ENCODE peak calls at places on chromosome 12, in ten cellular contexts. P is activated CD4-positive, alpha-beta T cell treated with anti-CD3 and anti-CD28 coated beads, Interleukin-2, amount 50 U/mL, for 4 hours; S is GM23248; B is AG09309; J is ovary; T is stimulated activated CD4-positive, alpha-beta T cell treated with anti-CD3 and anti-CD28 coated beads, Interleukin-1b, Interleukin-23, amount 100 ng/mL, for 1 hour; N is stomach; V is fibroblast of gingiva; F is H54; U is amygdala. M is an unnamed sample.

GRCh38 chr12:124278389-124279101 is 16.3 kb upstream of the RFLNA start:
- DNase-seq in P (no peak), S (no peak), B (no peak), J (no peak), T (no peak), N (peak), V (no peak), F (no peak), U (no peak), M (no peak)

GRCh38 chr12:104975621-104976343 is 10.3 kb upstream of the NOPCHAP1 start:
- DNase-seq in P (no peak), S (peak), B (no peak), J (no peak), T (no peak), N (no peak), V (peak), F (no peak), U (no peak), M (no peak)

GRCh38 chr12:75974323-75975273 is 57.0 kb downstream of the PHLDA1 start:
- DNase-seq in P (no peak), S (no peak), B (no peak), J (no peak), T (no peak), N (no peak), V (no peak), F (no peak), U (no peak), M (no peak)

GRCh38 chr12:66449531-66449930 is 147.2 kb downstream of the HELB start:
- DNase-seq in P (no peak), S (no peak), B (no peak), J (no peak), T (no peak), N (no peak), V (no peak), F (no peak), U (no peak), M (no peak)

GRCh38 chr12:113066806-113067400 is 10.4 kb downstream of the DTX1 start:
- DNase-seq in P (no peak), S (no peak), B (no peak), J (no peak), T (no peak), N (no peak), V (no peak), F (no peak), U (no peak), M (no peak)

GRCh38 chr12:62190921-62191746 is 69.1 kb upstream of the USP15 start:
- DNase-seq in P (no peak), S (peak), B (no peak), J (peak), T (no peak), N (no peak), V (no peak), F (no peak), U (no peak), M (peak)

GRCh38 chr12:116934908-116935698 is 24.4 kb downstream of the FBXW8 start:
- DNase-seq in P (no peak), S (no peak), B (no peak), J (no peak), T (no peak), N (peak), V (no peak), F (no peak), U (no peak), M (no peak)

GRCh38 chr12:107761502-107761904 is 566 bp upstream of the PRDM4 start:
- DNase-seq in P (no peak), S (peak), B (no peak), J (no peak), T (no peak), N (no peak), V (no peak), F (peak), U (no peak), M (no peak)

GRCh38 chr12:15629108-15629507 is 160.1 kb downstream of the EPS8 start:
- DNase-seq in P (no peak), S (peak), B (peak), J (peak), T (no peak), N (peak), V (peak), F (peak), U (no peak), M (no peak)

GRCh38 chr12:39852346-39852745 is 232.7 kb upstream of the ABCD2 start:
- DNase-seq in P (no peak), S (no peak), B (no peak), J (no peak), T (no peak), N (no peak), V (no peak), F (no peak), U (no peak), M (no peak)

GRCh38 chr12:63802012-63802608 is 22.4 kb downstream of the RXYLT1 start:
- DNase-seq in P (no peak), S (peak), B (no peak), J (no peak), T (no peak), N (no peak), V (no peak), F (no peak), U (no peak), M (no peak)

GRCh38 chr12:121791671-121792496 is 1.6 kb downstream of the RHOF start:
- DNase-seq in P (no peak), S (no peak), B (no peak), J (no peak), T (no peak), N (peak), V (no peak), F (no peak), U (no peak), M (peak)

GRCh38 chr12:130212384-130212783 is 50.1 kb downstream of the FZD10 start:
- DNase-seq in P (no peak), S (no peak), B (no peak), J (no peak), T (no peak), N (no peak), V (no peak), F (no peak), U (no peak), M (no peak)

GRCh38 chr12:510071-510825 is 50.5 kb downstream of the B4GALNT3 start:
- DNase-seq in P (no peak), S (peak), B (no peak), J (no peak), T (no peak), N (peak), V (no peak), F (no peak), U (no peak), M (no peak)

GRCh38 chr12:113302925-113303640 is 31.8 kb downstream of the SLC8B1 start:
- DNase-seq in P (no peak), S (no peak), B (no peak), J (no peak), T (no peak), N (no peak), V (no peak), F (no peak), U (no peak), M (no peak)

GRCh38 chr12:105935981-105936380 is 202.8 kb downstream of the NUAK1 start:
- DNase-seq in P (no peak), S (peak), B (peak), J (no peak), T (no peak), N (no peak), V (peak), F (no peak), U (no peak), M (no peak)

GRCh38 chr12:27284751-27285150 is 40.7 kb downstream of the STK38L start:
- DNase-seq in P (no peak), S (peak), B (peak), J (no peak), T (no peak), N (no peak), V (peak), F (no peak), U (no peak), M (no peak)

GRCh38 chr12:114229150-114229549 is 176.8 kb downstream of the TBX5 start:
- DNase-seq in P (no peak), S (no peak), B (no peak), J (no peak), T (no peak), N (no peak), V (no peak), F (no peak), U (no peak), M (no peak)

GRCh38 chr12:40039598-40039997 is 66.3 kb downstream of the SLC2A13 start:
- DNase-seq in P (no peak), S (no peak), B (no peak), J (no peak), T (no peak), N (no peak), V (no peak), F (no peak), U (no peak), M (no peak)

GRCh38 chr12:58915634-58916033 is 4.7 kb downstream of the LRIG3 start:
- DNase-seq in P (no peak), S (peak), B (peak), J (peak), T (no peak), N (peak), V (peak), F (no peak), U (no peak), M (no peak)

GRCh38 chr12:132711169-132711843 is 664 bp downstream of the PGAM5 start:
- DNase-seq in P (no peak), S (peak), B (no peak), J (no peak), T (no peak), N (peak), V (no peak), F (no peak), U (no peak), M (peak)

GRCh38 chr12:95574030-95574429 is 22.8 kb upstream of the USP44 start:
- DNase-seq in P (no peak), S (no peak), B (no peak), J (no peak), T (no peak), N (no peak), V (no peak), F (no peak), U (no peak), M (no peak)

GRCh38 chr12:69052613-69053408 is 119.8 kb upstream of the CPM start:
- DNase-seq in P (peak), S (peak), B (peak), J (no peak), T (no peak), N (no peak), V (peak), F (peak), U (no peak), M (peak)

GRCh38 chr12:93812616-93813015 is 135.4 kb downstream of the CRADD start:
- DNase-seq in P (no peak), S (peak), B (peak), J (no peak), T (no peak), N (no peak), V (peak), F (no peak), U (no peak), M (no peak)

GRCh38 chr12:4825139-4825858 is 84.4 kb upstream of the KCNA1 start:
- DNase-seq in P (no peak), S (no peak), B (no peak), J (no peak), T (no peak), N (no peak), V (no peak), F (no peak), U (no peak), M (peak)

GRCh38 chr12:24780969-24781368 is 167.9 kb downstream of the BCAT1 start:
- DNase-seq in P (no peak), S (peak), B (peak), J (no peak), T (no peak), N (no peak), V (peak), F (no peak), U (no peak), M (no peak)

GRCh38 chr12:48165089-48166031 is 8.0 kb upstream of the ASB8 start:
- DNase-seq in P (no peak), S (peak), B (no peak), J (no peak), T (peak), N (no peak), V (peak), F (no peak), U (no peak), M (peak)

GRCh38 chr12:22333751-22334695 is 484 bp downstream of the ST8SIA1 start:
- DNase-seq in P (no peak), S (no peak), B (no peak), J (peak), T (no peak), N (no peak), V (no peak), F (no peak), U (no peak), M (no peak)

GRCh38 chr12:94380507-94380906 is 79.2 kb downstream of the CEP83 start:
- DNase-seq in P (no peak), S (no peak), B (no peak), J (no peak), T (no peak), N (no peak), V (no peak), F (no peak), U (no peak), M (no peak)